ENCODE peak calls at places on chromosomes 6 and 20, in four cellular contexts. T, N, P and A are unnamed samples.
A peak's percentile ranks its signal among the peaks of the same experiment; 100 is the strongest.

GRCh38 chr6:91498576-91498975 is 911.7 kb upstream of the MAP3K7 start:
- DNase-seq in T (no peak), N (no peak), P (no peak), A (no peak)

GRCh38 chr6:101777646-101778045 is 384.1 kb downstream of the GRIK2 start:
- DNase-seq in T (no peak), N (no peak), P (no peak), A (no peak)

GRCh38 chr6:119586250-119586882 is 236.8 kb upstream of the MAN1A1 start:
- DNase-seq in T (no peak), N (no peak), P (no peak), A (no peak)

GRCh38 chr6:22470454-22471368 is 98.7 kb upstream of the HDGFL1 start:
- DNase-seq in T (peak; percentile 65), N (no peak), P (peak; percentile 64), A (no peak)

GRCh38 chr6:116579143-116579542 is 7.8 kb downstream of the RWDD1 start:
- DNase-seq in T (no peak), N (no peak), P (no peak), A (no peak)

GRCh38 chr6:70673601-70674000 is 5.9 kb downstream of the SMAP1 start:
- DNase-seq in T (peak; percentile 56), N (no peak), P (no peak), A (no peak)

GRCh38 chr6:159060107-159060506 is 15.3 kb upstream of the TAGAP start:
- DNase-seq in T (no peak), N (no peak), P (no peak), A (no peak)

GRCh38 chr20:51695574-51696303 is 72.5 kb downstream of the ATP9A start:
- DNase-seq in T (peak; percentile 78), N (no peak), P (no peak), A (peak; percentile 44)

GRCh38 chr20:19934792-19935491 is 82.2 kb upstream of the NAA20 start:
- DNase-seq in T (no peak), N (peak; percentile 67), P (peak; percentile 56), A (no peak)

GRCh38 chr6:113359155-113360140 is 497.7 kb upstream of the MARCKS start:
- DNase-seq in T (peak; percentile 72), N (no peak), P (no peak), A (no peak)

GRCh38 chr6:158574800-158575199 is 14.9 kb downstream of the TMEM181 start:
- DNase-seq in T (no peak), N (no peak), P (no peak), A (no peak)